ENCODE peak calls at places on chromosomes 7 and 10, in four cellular contexts. One of them, this sample, is unnamed. For H3K4me1 and H3K9me3, the result is how much of the 10 kb centered on the place peaks cover.

GRCh38 chr10:23418051-23418681 is 20.7 kb upstream of the OTUD1 start:
- DNase-seq in CD8-positive, alpha-beta T cell: no peak
- DNase-seq in breast epithelium: no peak
- DNase-seq in H1: no peak
- DNase-seq in this sample: no peak

GRCh38 chr10:102262744-102263370 is 17.5 kb downstream of the GBF1 start:
- DNase-seq in CD8-positive, alpha-beta T cell: no peak
- DNase-seq in breast epithelium: no peak
- DNase-seq in H1: no peak
- DNase-seq in this sample: no peak

GRCh38 chr7:55964802-55965470 is 551 bp downstream of the NIPSNAP2 start:
- DNase-seq in CD8-positive, alpha-beta T cell: peak
- DNase-seq in breast epithelium: peak
- DNase-seq in H1: no peak
- DNase-seq in this sample: peak

GRCh38 chr7:95213809-95214492 is 110.4 kb downstream of the PON1 start:
- DNase-seq in CD8-positive, alpha-beta T cell: no peak
- DNase-seq in breast epithelium: no peak
- DNase-seq in H1: no peak
- DNase-seq in this sample: peak

GRCh38 chr7:16826061-16826460 is 21.3 kb upstream of the AGR2 start:
- DNase-seq in CD8-positive, alpha-beta T cell: no peak
- DNase-seq in breast epithelium: no peak
- DNase-seq in H1: no peak
- DNase-seq in this sample: no peak

GRCh38 chr7:82810558-82811259 is 352.0 kb downstream of the PCLO start:
- DNase-seq in CD8-positive, alpha-beta T cell: no peak
- DNase-seq in breast epithelium: no peak
- DNase-seq in H1: no peak
- DNase-seq in this sample: no peak

GRCh38 chr7:152866791-152867481 is 107.4 kb downstream of the ACTR3B start:
- DNase-seq in CD8-positive, alpha-beta T cell: no peak
- DNase-seq in breast epithelium: no peak
- DNase-seq in H1: no peak
- DNase-seq in this sample: no peak

GRCh38 chr10:23096814-23097549 is 1.6 kb downstream of the MSRB2 start:
- DNase-seq in CD8-positive, alpha-beta T cell: no peak
- DNase-seq in breast epithelium: no peak
- DNase-seq in H1: no peak
- DNase-seq in this sample: no peak

GRCh38 chr7:50678586-50678985 is 104.1 kb downstream of the GRB10 start:
- DNase-seq in CD8-positive, alpha-beta T cell: no peak
- DNase-seq in breast epithelium: no peak
- DNase-seq in H1: no peak
- DNase-seq in this sample: no peak

GRCh38 chr10:12041766-12042408 is 722 bp downstream of the UPF2 start:
- DNase-seq in CD8-positive, alpha-beta T cell: peak
- DNase-seq in breast epithelium: no peak
- DNase-seq in H1: no peak
- DNase-seq in this sample: no peak

GRCh38 chr7:124856299-124856888 is 73.2 kb downstream of the POT1 start:
- DNase-seq in CD8-positive, alpha-beta T cell: no peak
- DNase-seq in breast epithelium: no peak
- DNase-seq in H1: no peak
- DNase-seq in this sample: no peak

GRCh38 chr7:150375662-150376521 is 3.2 kb upstream of the ZNF775 start:
- DNase-seq in CD8-positive, alpha-beta T cell: no peak
- DNase-seq in breast epithelium: no peak
- DNase-seq in H1: no peak
- DNase-seq in this sample: no peak

GRCh38 chr7:151705744-151706567 is 171.0 kb downstream of the PRKAG2 start:
- DNase-seq in CD8-positive, alpha-beta T cell: no peak
- DNase-seq in breast epithelium: no peak
- DNase-seq in H1: no peak
- DNase-seq in this sample: no peak

GRCh38 chr7:2819161-2819953 is 24.8 kb downstream of the GNA12 start:
- DNase-seq in CD8-positive, alpha-beta T cell: no peak
- DNase-seq in breast epithelium: no peak
- DNase-seq in H1: no peak
- DNase-seq in this sample: no peak

GRCh38 chr10:111677747-111678146 is 505.8 kb downstream of the GPAM start:
- DNase-seq in CD8-positive, alpha-beta T cell: no peak
- DNase-seq in breast epithelium: no peak
- DNase-seq in H1: no peak
- DNase-seq in this sample: no peak

GRCh38 chr7:75687246-75688088 is 51.3 kb downstream of the HIP1 start:
- DNase-seq in CD8-positive, alpha-beta T cell: no peak
- DNase-seq in breast epithelium: no peak
- DNase-seq in H1: no peak
- DNase-seq in this sample: no peak

GRCh38 chr10:6034371-6034770 is 27.8 kb downstream of the IL2RA start:
- DNase-seq in CD8-positive, alpha-beta T cell: no peak
- DNase-seq in breast epithelium: no peak
- DNase-seq in H1: no peak
- DNase-seq in this sample: no peak

GRCh38 chr10:113895018-113895417 is 40.6 kb downstream of the NHLRC2 start:
- DNase-seq in CD8-positive, alpha-beta T cell: no peak
- DNase-seq in breast epithelium: no peak
- DNase-seq in H1: no peak
- DNase-seq in this sample: no peak

GRCh38 chr10:78301481-78301880 is 267.8 kb downstream of the RPS24 start:
- DNase-seq in CD8-positive, alpha-beta T cell: peak
- DNase-seq in breast epithelium: no peak
- DNase-seq in H1: no peak
- DNase-seq in this sample: no peak

GRCh38 chr10:74208081-74208480 is 57.1 kb downstream of the ADK start:
- DNase-seq in CD8-positive, alpha-beta T cell: no peak
- DNase-seq in breast epithelium: no peak
- DNase-seq in H1: no peak
- DNase-seq in this sample: no peak

GRCh38 chr10:1293636-1294440 is 237.7 kb downstream of the WDR37 start:
- DNase-seq in CD8-positive, alpha-beta T cell: no peak
- DNase-seq in breast epithelium: no peak
- DNase-seq in H1: peak
- DNase-seq in this sample: no peak

GRCh38 chr7:139451638-139452037 is 31.8 kb downstream of the KLRG2 start:
- DNase-seq in CD8-positive, alpha-beta T cell: no peak
- DNase-seq in breast epithelium: no peak
- DNase-seq in H1: no peak
- DNase-seq in this sample: no peak

GRCh38 chr7:42057331-42057730 is 179.7 kb downstream of the GLI3 start:
- DNase-seq in CD8-positive, alpha-beta T cell: no peak
- DNase-seq in breast epithelium: no peak
- DNase-seq in H1: no peak
- DNase-seq in this sample: no peak

GRCh38 chr10:124568858-124569622 is 107.4 kb downstream of the LHPP start:
- DNase-seq in CD8-positive, alpha-beta T cell: no peak
- DNase-seq in breast epithelium: no peak
- DNase-seq in H1: no peak
- DNase-seq in this sample: no peak

GRCh38 chr7:50608196-50608906 is 43.1 kb upstream of the DDC start:
- DNase-seq in CD8-positive, alpha-beta T cell: no peak
- DNase-seq in breast epithelium: no peak
- DNase-seq in H1: no peak
- DNase-seq in this sample: no peak

GRCh38 chr7:691361-692045 is 35.0 kb upstream of the DNAAF5 start:
- DNase-seq in CD8-positive, alpha-beta T cell: no peak
- DNase-seq in breast epithelium: no peak
- DNase-seq in H1: no peak
- DNase-seq in this sample: no peak

GRCh38 chr7:139774376-139774775 is 3.4 kb downstream of the HIPK2 start:
- DNase-seq in CD8-positive, alpha-beta T cell: no peak
- DNase-seq in breast epithelium: no peak
- DNase-seq in H1: no peak
- DNase-seq in this sample: no peak

GRCh38 chr7:104358743-104359142 is 30.3 kb downstream of the LHFPL3 start:
- DNase-seq in CD8-positive, alpha-beta T cell: no peak
- DNase-seq in breast epithelium: no peak
- DNase-seq in H1: no peak
- DNase-seq in this sample: no peak

GRCh38 chr7:140475747-140476333 is 3.5 kb downstream of the MKRN1 start:
- DNase-seq in CD8-positive, alpha-beta T cell: peak
- DNase-seq in breast epithelium: no peak
- DNase-seq in H1: no peak
- DNase-seq in this sample: no peak

GRCh38 chr10:114544045-114544659 is 113.9 kb downstream of the ABLIM1 start:
- DNase-seq in CD8-positive, alpha-beta T cell: peak
- DNase-seq in breast epithelium: no peak
- DNase-seq in H1: no peak
- DNase-seq in this sample: no peak

GRCh38 chr10:116688241-116688711 is 54.1 kb downstream of the HSPA12A start:
- DNase-seq in CD8-positive, alpha-beta T cell: no peak
- DNase-seq in breast epithelium: no peak
- DNase-seq in H1: no peak
- DNase-seq in this sample: no peak

GRCh38 chr7:94190599-94191061 is 186.5 kb upstream of the BET1 start:
- DNase-seq in CD8-positive, alpha-beta T cell: no peak
- DNase-seq in breast epithelium: no peak
- DNase-seq in H1: no peak
- DNase-seq in this sample: no peak

GRCh38 chr10:48609899-48610584 is 5.2 kb upstream of the ARHGAP22 start:
- DNase-seq in CD8-positive, alpha-beta T cell: no peak
- DNase-seq in breast epithelium: no peak
- DNase-seq in H1: no peak
- DNase-seq in this sample: no peak

GRCh38 chr7:38463277-38464224 is 167.6 kb downstream of the AMPH start:
- DNase-seq in CD8-positive, alpha-beta T cell: peak
- DNase-seq in breast epithelium: no peak
- DNase-seq in H1: no peak
- DNase-seq in this sample: peak

GRCh38 chr10:74640134-74640533 is 186.3 kb upstream of the KAT6B start:
- DNase-seq in CD8-positive, alpha-beta T cell: no peak
- DNase-seq in breast epithelium: no peak
- DNase-seq in H1: peak
- DNase-seq in this sample: no peak

GRCh38 chr10:5088703-5089261 is 5.4 kb upstream of the AKR1C3 start:
- DNase-seq in CD8-positive, alpha-beta T cell: no peak
- DNase-seq in breast epithelium: no peak
- DNase-seq in H1: no peak
- DNase-seq in this sample: no peak

DNA sequence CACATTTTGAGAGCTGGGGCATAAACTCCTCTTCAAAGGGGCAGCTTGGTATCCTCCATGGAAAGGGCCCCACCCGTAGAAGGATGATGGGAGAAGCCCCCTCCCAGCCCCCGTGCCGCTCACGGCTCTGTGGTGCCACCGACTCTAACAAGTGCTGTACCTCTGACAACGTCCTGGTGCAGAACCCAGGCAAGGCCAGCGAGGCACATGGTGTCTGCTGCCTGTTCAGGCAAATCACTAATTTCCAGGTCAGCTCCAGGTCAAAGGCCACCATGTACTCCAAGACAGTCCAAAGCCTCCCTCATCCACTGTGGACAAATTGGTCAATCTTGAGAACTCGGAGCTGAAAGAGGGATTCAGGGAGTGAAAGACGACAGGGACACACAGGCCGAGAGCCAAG is 11.4 kb upstream of the CNPY1 start:
- DNase-seq in CD8-positive, alpha-beta T cell: no peak
- DNase-seq in breast epithelium: no peak
- DNase-seq in H1: no peak
- DNase-seq in this sample: no peak
- TF ChIP-seq CTCF in CD8-positive, alpha-beta T cell: no peak
- TF ChIP-seq CTCF in breast epithelium: no peak
- TF ChIP-seq CTCF in H1: no peak
- TF ChIP-seq CTCF in this sample: no peak

GRCh38 chr10:71246591-71247143 is 34.3 kb downstream of the UNC5B start:
- DNase-seq in CD8-positive, alpha-beta T cell: no peak
- DNase-seq in breast epithelium: no peak
- DNase-seq in H1: no peak
- DNase-seq in this sample: no peak

GRCh38 chr10:71247306-71247705 is 34.9 kb downstream of the UNC5B start:
- DNase-seq in CD8-positive, alpha-beta T cell: no peak
- DNase-seq in breast epithelium: no peak
- DNase-seq in H1: no peak
- DNase-seq in this sample: no peak

GRCh38 chr10:71243756-71244637 is 31.6 kb downstream of the UNC5B start:
- DNase-seq in CD8-positive, alpha-beta T cell: no peak
- DNase-seq in breast epithelium: no peak
- DNase-seq in H1: no peak
- DNase-seq in this sample: no peak

GRCh38 chr10:71244638-71245419 is 32.5 kb downstream of the UNC5B start:
- DNase-seq in CD8-positive, alpha-beta T cell: no peak
- DNase-seq in breast epithelium: no peak
- DNase-seq in H1: no peak
- DNase-seq in this sample: no peak

GRCh38 chr10:71245420-71246325 is 33.3 kb downstream of the UNC5B start:
- DNase-seq in CD8-positive, alpha-beta T cell: no peak
- DNase-seq in breast epithelium: no peak
- DNase-seq in H1: no peak
- DNase-seq in this sample: no peak
- H3K4me1 ChIP-seq in CD8-positive, alpha-beta T cell: under half
- H3K4me1 ChIP-seq in breast epithelium: under half
- H3K4me1 ChIP-seq in H1: under half
- H3K4me1 ChIP-seq in this sample: under half

GRCh38 chr7:88090233-88090632 is 129.6 kb downstream of the SRI start:
- DNase-seq in CD8-positive, alpha-beta T cell: no peak
- DNase-seq in breast epithelium: no peak
- DNase-seq in H1: no peak
- DNase-seq in this sample: no peak

GRCh38 chr7:88092676-88092999 is 127.2 kb downstream of the SRI start:
- DNase-seq in CD8-positive, alpha-beta T cell: no peak
- DNase-seq in breast epithelium: no peak
- DNase-seq in H1: no peak
- DNase-seq in this sample: no peak

GRCh38 chr7:88089484-88090050 is 130.3 kb downstream of the SRI start:
- DNase-seq in CD8-positive, alpha-beta T cell: no peak
- DNase-seq in breast epithelium: no peak
- DNase-seq in H1: no peak
- DNase-seq in this sample: no peak

GRCh38 chr7:88091988-88092675 is 127.7 kb downstream of the SRI start:
- DNase-seq in CD8-positive, alpha-beta T cell: no peak
- DNase-seq in breast epithelium: no peak
- DNase-seq in H1: no peak
- DNase-seq in this sample: no peak

GRCh38 chr7:88090671-88091070 is 129.2 kb downstream of the SRI start:
- DNase-seq in CD8-positive, alpha-beta T cell: no peak
- DNase-seq in breast epithelium: no peak
- DNase-seq in H1: no peak
- DNase-seq in this sample: no peak
- H3K9me3 ChIP-seq in CD8-positive, alpha-beta T cell: under half
- H3K9me3 ChIP-seq in breast epithelium: under half
- H3K9me3 ChIP-seq in H1: under half
- H3K9me3 ChIP-seq in this sample: under half

DNA sequence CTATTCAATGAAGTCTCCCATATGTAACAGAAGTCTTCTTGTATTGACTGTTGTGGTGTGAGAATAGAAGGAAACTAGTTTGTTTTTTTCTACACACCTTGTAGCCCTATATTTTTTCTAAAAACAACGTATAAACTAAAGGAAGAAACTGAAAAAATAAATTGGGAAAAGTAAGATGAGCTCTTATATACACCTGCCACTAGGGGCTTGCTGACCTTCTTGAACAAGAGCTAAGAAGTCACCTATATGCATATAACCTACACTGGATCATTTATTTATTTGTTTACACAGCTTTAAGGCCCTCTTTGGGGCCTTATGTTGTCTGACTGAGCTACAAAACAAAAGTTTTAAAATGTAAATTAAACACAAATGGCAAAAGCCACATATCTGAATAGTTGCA is 383.0 kb downstream of the HPSE2 start:
- DNase-seq in CD8-positive, alpha-beta T cell: no peak
- DNase-seq in breast epithelium: no peak
- DNase-seq in H1: no peak
- DNase-seq in this sample: no peak
- TF ChIP-seq CTCF in CD8-positive, alpha-beta T cell: no peak
- TF ChIP-seq CTCF in breast epithelium: no peak
- TF ChIP-seq CTCF in H1: peak
- TF ChIP-seq CTCF in this sample: no peak